ENCODE peak calls at places on chromosomes 5 and 9, in seven cellular contexts. K is IMR-90, R is mesenchymal stem cell, X is H1, Q is mesendoderm, H is H9, I is trophoblast cell. W is an unnamed sample.

GRCh38 chr9:109903515-109904138 is 123.6 kb downstream of the PALM2AKAP2 start:
- DNase-seq in Q (peak), X (peak), H (peak), K (peak), R (peak), I (peak), W (peak)

GRCh38 chr9:69314547-69314946 is 10.5 kb upstream of the ENTREP1 start:
- DNase-seq in R (peak), I (no peak), K (no peak), H (no peak), X (no peak), Q (no peak), W (no peak)

GRCh38 chr5:132263548-132264261 is 6.2 kb downstream of the PDLIM4 start:
- DNase-seq in R (peak), Q (no peak), K (peak), H (peak), I (peak), X (peak), W (no peak)

GRCh38 chr5:115389074-115389798 is 92.8 kb upstream of the CCDC112 start:
- DNase-seq in Q (no peak), K (peak), H (no peak), I (no peak), X (no peak), R (no peak), W (no peak)

GRCh38 chr9:121811140-121811539 is 159.7 kb downstream of the DAB2IP start:
- DNase-seq in R (no peak), X (no peak), Q (no peak), H (no peak), I (no peak), K (no peak), W (no peak)

GRCh38 chr5:122605236-122605635 is 169.6 kb upstream of the SNX2 start:
- DNase-seq in R (peak), Q (no peak), X (no peak), I (no peak), H (no peak), K (no peak), W (no peak)

GRCh38 chr9:71758785-71759184 is 9.5 kb downstream of the CEMIP2 start:
- DNase-seq in H (no peak), R (peak), K (peak), I (no peak), X (no peak), Q (no peak), W (no peak)

GRCh38 chr5:106269252-106269843 is 1401.4 kb downstream of the EFNA5 start:
- DNase-seq in K (peak), H (no peak), I (no peak), R (peak), Q (peak), X (no peak), W (no peak)

GRCh38 chr9:112705773-112706427 is 12.0 kb downstream of the INIP start:
- DNase-seq in K (peak), X (no peak), H (peak), Q (peak), R (peak), I (peak), W (peak)

GRCh38 chr9:121773954-121774714 is 122.7 kb downstream of the DAB2IP start:
- DNase-seq in Q (no peak), X (no peak), I (no peak), R (no peak), K (no peak), H (no peak), W (no peak)

GRCh38 chr5:73365301-73365853 is 83.2 kb downstream of the FOXD1 start:
- DNase-seq in H (no peak), K (peak), Q (no peak), X (no peak), I (no peak), R (peak), W (no peak)

GRCh38 chr5:137575211-137575610 is 76.1 kb upstream of the SPOCK1 start:
- DNase-seq in Q (no peak), H (no peak), K (no peak), X (no peak), R (no peak), I (no peak), W (no peak)

GRCh38 chr5:135930029-135930948 is 24.5 kb downstream of the LECT2 start:
- DNase-seq in K (no peak), X (peak), I (no peak), R (no peak), H (peak), Q (peak), W (peak)

GRCh38 chr9:77455312-77455927 is 192.7 kb downstream of the GNA14 start:
- DNase-seq in R (peak), I (peak), K (no peak), X (peak), H (no peak), Q (peak), W (no peak)

GRCh38 chr5:1299511-1299850 is 4.6 kb upstream of the TERT start:
- DNase-seq in I (no peak), Q (no peak), X (no peak), H (peak), K (no peak), R (no peak), W (no peak)

GRCh38 chr9:98455957-98456621 is 200.6 kb upstream of the TBC1D2 start:
- DNase-seq in R (no peak), K (peak), I (no peak), H (no peak), Q (no peak), X (no peak), W (no peak)

GRCh38 chr9:124420991-124421543 is 5.8 kb upstream of the PSMB7 start:
- DNase-seq in K (peak), I (no peak), X (no peak), R (peak), Q (peak), H (no peak), W (no peak)

GRCh38 chr5:10328323-10328722 is 20.6 kb upstream of the CMBL start:
- DNase-seq in I (no peak), X (no peak), R (no peak), K (peak), Q (no peak), H (peak), W (no peak)

GRCh38 chr5:120988970-120989369 is 524.9 kb downstream of the PRR16 start:
- DNase-seq in K (no peak), H (no peak), R (peak), I (no peak), Q (peak), X (no peak), W (no peak)

GRCh38 chr5:16617272-16617973 is 626 bp upstream of the RETREG1 start:
- DNase-seq in K (no peak), R (no peak), I (no peak), H (peak), X (no peak), Q (no peak), W (no peak)

GRCh38 chr5:61301345-61301744 is 30.7 kb upstream of the ZSWIM6 start:
- DNase-seq in K (peak), I (no peak), R (no peak), H (no peak), Q (peak), X (no peak), W (no peak)

GRCh38 chr5:135433626-135434426 is 13.3 kb downstream of the DCANP1 start:
- DNase-seq in I (no peak), R (no peak), Q (peak), H (peak), X (peak), K (peak), W (no peak)

GRCh38 chr5:82662340-82662739 is 384.2 kb upstream of the RPS23 start:
- DNase-seq in K (no peak), R (no peak), Q (no peak), I (no peak), H (no peak), X (no peak), W (no peak)

GRCh38 chr5:62534461-62535236 is 44.0 kb upstream of the LRRC70 start:
- DNase-seq in H (no peak), Q (no peak), R (no peak), K (no peak), I (peak), X (no peak), W (no peak)

GRCh38 chr5:62536783-62537182 is 41.8 kb upstream of the LRRC70 start:
- DNase-seq in I (no peak), R (no peak), Q (no peak), K (no peak), H (no peak), X (no peak), W (no peak)

GRCh38 chr5:62538017-62538942 is 40.3 kb upstream of the LRRC70 start:
- DNase-seq in K (peak), Q (peak), I (peak), X (no peak), R (peak), H (no peak), W (no peak)

GRCh38 chr5:62533597-62533996 is 45.0 kb upstream of the LRRC70 start:
- DNase-seq in I (no peak), H (no peak), K (no peak), R (no peak), X (no peak), Q (no peak), W (no peak)

GRCh38 chr5:62536232-62536631 is 42.4 kb upstream of the LRRC70 start:
- DNase-seq in K (no peak), H (no peak), I (no peak), Q (no peak), R (no peak), X (no peak), W (no peak)
- H2BK5ac ChIP-seq in K (no peak), H (no peak), I (no peak), Q (no peak), R (no peak), X (no peak), W (no peak)

GRCh38 chr5:40184-40583 is 51.8 kb upstream of the PLEKHG4B start:
- DNase-seq in R (no peak), Q (no peak), K (no peak), H (no peak), X (no peak), I (no peak), W (no peak)
- H2BK5ac ChIP-seq in R (no peak), Q (no peak), K (no peak), H (no peak), X (no peak), I (no peak), W (no peak)

GRCh38 chr9:3361115-3361514 is 164.7 kb downstream of the RFX3 start:
- DNase-seq in H (no peak), I (no peak), Q (no peak), R (no peak), K (no peak), X (no peak), W (no peak)
- H2BK5ac ChIP-seq in H (no peak), I (no peak), Q (no peak), R (no peak), K (no peak), X (peak), W (no peak)

GRCh38 chr5:147412561-147412960 is 97.3 kb downstream of the DPYSL3 start:
- DNase-seq in X (no peak), K (no peak), I (no peak), R (no peak), Q (no peak), H (no peak), W (no peak)
- H2BK5ac ChIP-seq in X (no peak), K (no peak), I (no peak), R (no peak), Q (no peak), H (no peak), W (no peak)

DNA sequence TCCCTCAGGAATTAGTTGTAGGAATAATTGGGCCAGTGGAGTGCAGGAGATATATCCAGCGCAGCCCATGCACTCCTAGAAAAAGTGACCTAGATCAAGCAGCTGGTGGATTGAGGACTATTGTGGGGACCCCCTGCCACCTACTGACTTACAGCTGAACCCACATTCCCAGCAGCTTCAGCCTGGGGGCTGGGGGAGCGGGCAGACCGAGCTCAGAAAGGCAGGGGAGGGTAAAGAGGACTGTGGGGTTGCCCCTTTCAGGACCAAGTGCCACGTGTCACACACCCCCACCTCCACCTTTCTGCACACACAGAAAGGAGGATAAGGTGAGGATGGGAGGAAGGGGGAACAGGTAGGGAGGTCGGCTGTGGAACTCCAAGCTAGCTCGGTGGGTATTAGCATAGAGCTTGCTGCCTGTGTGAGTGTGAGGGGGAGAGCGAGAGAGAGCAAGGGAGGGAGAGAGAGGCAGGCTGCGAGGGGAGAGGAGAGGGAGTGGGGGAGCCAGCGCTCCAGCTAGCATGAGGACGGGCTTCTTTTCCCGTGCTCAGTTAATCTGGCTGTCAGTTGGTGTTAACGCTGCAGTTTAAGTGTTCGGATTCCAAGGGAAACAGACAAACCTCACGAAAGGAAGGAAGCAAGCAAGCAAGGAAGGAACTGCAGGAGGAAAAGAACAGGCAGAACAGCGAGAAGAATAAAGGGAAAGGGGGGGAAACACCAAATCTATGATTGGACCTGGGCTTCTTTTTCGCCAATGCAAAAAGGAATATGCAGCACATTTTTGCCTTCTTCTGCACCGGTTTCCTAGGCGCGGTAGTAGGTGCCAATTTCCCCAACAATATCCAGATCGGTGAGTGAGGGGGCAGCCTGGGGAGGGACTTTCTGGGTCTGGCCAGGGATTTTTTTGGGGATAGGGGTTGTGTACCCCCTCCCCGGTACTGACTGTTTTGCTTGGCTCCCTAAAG is at the start of gene GRIA1:
- DNase-seq in H (peak), X (peak), Q (peak), R (peak), I (no peak), K (peak), W (peak)
- H2BK5ac ChIP-seq in H (no peak), X (peak), Q (no peak), R (no peak), I (no peak), K (no peak), W (peak)

DNA sequence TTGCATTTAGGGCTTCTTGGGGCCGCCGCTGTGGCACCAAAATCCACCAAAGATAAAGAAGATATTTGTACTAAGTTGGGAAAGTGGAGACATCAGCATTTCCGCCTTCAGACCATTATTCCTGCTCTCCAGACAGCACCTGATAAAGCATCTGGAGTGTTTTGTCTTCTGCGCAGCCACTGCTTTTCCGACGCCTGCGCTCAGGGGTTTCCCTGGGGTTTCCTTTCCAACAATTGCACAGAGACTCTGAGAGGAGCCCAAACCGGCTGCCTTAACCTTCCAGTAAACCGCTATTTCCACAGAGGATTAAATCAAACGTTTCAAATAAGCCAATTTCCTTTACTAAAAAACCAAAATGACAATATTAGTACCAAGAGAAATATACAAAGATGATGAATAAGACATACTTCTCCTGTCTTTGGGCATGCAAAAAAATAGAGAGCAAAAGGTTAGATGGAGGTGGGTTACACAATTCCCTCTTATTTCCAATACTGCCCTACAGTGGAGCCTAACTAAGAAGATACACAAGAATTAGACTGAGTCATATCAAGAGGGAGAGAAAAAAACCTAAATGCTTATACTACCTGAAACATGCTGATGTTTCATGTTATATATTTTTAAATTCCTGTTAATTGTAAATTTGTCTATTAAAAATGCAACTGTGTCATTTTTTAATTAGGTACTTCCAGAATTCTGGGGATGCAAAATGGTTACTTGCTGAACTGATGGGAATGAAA is 98.4 kb downstream of the MAPKAP1 start:
- DNase-seq in Q (no peak), R (no peak), K (peak), X (no peak), H (no peak), I (no peak), W (no peak)
- H2BK5ac ChIP-seq in Q (no peak), R (no peak), K (no peak), X (no peak), H (no peak), I (no peak), W (no peak)

DNA sequence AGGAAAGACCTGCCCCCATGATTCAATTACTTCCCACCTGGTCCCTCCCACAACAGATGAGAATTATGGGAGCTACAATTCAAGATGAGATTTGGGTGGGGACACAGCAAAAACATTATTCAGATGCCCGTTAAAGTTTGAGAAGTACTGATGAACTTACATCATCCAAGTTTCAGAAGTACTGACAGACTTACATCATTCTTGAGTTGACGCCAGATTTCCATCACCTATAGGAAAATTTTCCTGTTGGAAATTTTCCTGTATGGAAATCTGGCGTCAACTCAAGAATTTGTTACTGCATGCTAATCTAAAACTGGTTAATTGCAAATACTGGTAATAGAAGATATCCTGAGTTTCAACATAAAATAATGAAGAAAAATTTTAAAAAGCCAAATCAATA is 975.9 kb downstream of the MAT2B start:
- DNase-seq in R (no peak), H (no peak), K (no peak), Q (no peak), X (no peak), I (no peak), W (no peak)
- H2BK5ac ChIP-seq in R (no peak), H (no peak), K (no peak), Q (no peak), X (no peak), I (no peak), W (no peak)

DNA sequence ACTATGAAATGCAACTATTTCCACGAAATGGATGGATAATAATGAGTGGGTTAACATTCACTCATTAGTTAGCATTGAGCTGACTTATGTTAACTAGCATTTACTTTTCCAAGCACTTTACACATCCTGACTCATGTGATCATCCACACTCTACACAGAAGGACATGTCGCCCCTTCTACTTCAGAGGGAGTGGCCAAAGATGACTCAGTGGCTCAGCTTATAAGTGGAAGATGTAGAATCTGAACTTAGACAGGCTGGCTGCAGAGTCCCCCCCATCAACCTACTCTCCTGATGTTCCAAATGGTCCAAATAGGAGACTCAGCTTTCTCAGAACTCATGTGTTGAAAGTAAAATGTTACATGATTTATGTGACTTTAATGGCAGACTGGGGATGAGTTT is 146.0 kb downstream of the ADCY2 start:
- DNase-seq in Q (no peak), R (no peak), X (no peak), I (no peak), H (no peak), K (no peak), W (no peak)
- H2BK5ac ChIP-seq in Q (no peak), R (no peak), X (no peak), I (no peak), H (no peak), K (no peak), W (no peak)

GRCh38 chr5:133266966-133267365 is 215.2 kb downstream of the HSPA4 start:
- DNase-seq in H (no peak), K (no peak), I (no peak), X (no peak), R (no peak), Q (no peak), W (no peak)
- H2BK5ac ChIP-seq in H (no peak), K (no peak), I (no peak), X (no peak), R (no peak), Q (no peak), W (no peak)

GRCh38 chr5:175027390-175027789 is 303.0 kb downstream of the MSX2 start:
- DNase-seq in Q (no peak), X (no peak), H (no peak), I (no peak), R (no peak), K (no peak), W (no peak)

GRCh38 chr5:175022286-175022685 is 297.9 kb downstream of the MSX2 start:
- DNase-seq in R (no peak), Q (no peak), K (no peak), I (no peak), H (no peak), X (no peak), W (no peak)

GRCh38 chr5:175025046-175025445 is 300.7 kb downstream of the MSX2 start:
- DNase-seq in Q (no peak), I (no peak), K (peak), X (no peak), H (no peak), R (no peak), W (no peak)

GRCh38 chr5:175021886-175022285 is 297.5 kb downstream of the MSX2 start:
- DNase-seq in I (no peak), H (no peak), R (no peak), X (no peak), K (no peak), Q (no peak), W (no peak)
- H2BK5ac ChIP-seq in I (no peak), H (no peak), R (no peak), X (no peak), K (no peak), Q (no peak), W (no peak)

W was measured in neuronal stem cell.